ENCODE peak calls at places on chromosomes 2 and 18, in four cellular contexts. One of them, this sample, is unnamed.
A peak's percentile ranks its signal among the peaks of the same experiment; 100 is the strongest.

GRCh38 chr18:77015176-77015575 is 117.4 kb downstream of the MBP start:
- DNase-seq in fibroblast of pulmonary artery: no peak
- DNase-seq in NCI-H1417: no peak
- DNase-seq in activated naive CD8-positive, alpha-beta T cell treated with anti-CD3 and anti-CD28 coated beads for 36 hours: no peak
- DNase-seq in this sample: no peak

GRCh38 chr18:32840962-32841361 is 68.1 kb upstream of the KLHL14 start:
- DNase-seq in fibroblast of pulmonary artery: no peak
- DNase-seq in NCI-H1417: no peak
- DNase-seq in activated naive CD8-positive, alpha-beta T cell treated with anti-CD3 and anti-CD28 coated beads for 36 hours: no peak
- DNase-seq in this sample: no peak

GRCh38 chr18:55403555-55403954 is 184.4 kb downstream of the TCF4 start:
- DNase-seq in fibroblast of pulmonary artery: no peak
- DNase-seq in NCI-H1417: no peak
- DNase-seq in activated naive CD8-positive, alpha-beta T cell treated with anti-CD3 and anti-CD28 coated beads for 36 hours: no peak
- DNase-seq in this sample: no peak

GRCh38 chr2:174211954-174212353 is 36.4 kb downstream of the OLA1 start:
- DNase-seq in fibroblast of pulmonary artery: no peak
- DNase-seq in NCI-H1417: no peak
- DNase-seq in activated naive CD8-positive, alpha-beta T cell treated with anti-CD3 and anti-CD28 coated beads for 36 hours: no peak
- DNase-seq in this sample: no peak

GRCh38 chr2:18473241-18473841 is 87.1 kb downstream of the RDH14 start:
- DNase-seq in fibroblast of pulmonary artery: peak; percentile 66
- DNase-seq in NCI-H1417: no peak
- DNase-seq in activated naive CD8-positive, alpha-beta T cell treated with anti-CD3 and anti-CD28 coated beads for 36 hours: no peak
- DNase-seq in this sample: peak; percentile 60

GRCh38 chr2:20706217-20706616 is 39.3 kb downstream of the GDF7 start:
- DNase-seq in fibroblast of pulmonary artery: no peak
- DNase-seq in NCI-H1417: no peak
- DNase-seq in activated naive CD8-positive, alpha-beta T cell treated with anti-CD3 and anti-CD28 coated beads for 36 hours: no peak
- DNase-seq in this sample: no peak

GRCh38 chr18:3012306-3012919 is 531 bp downstream of the LPIN2 start:
- DNase-seq in fibroblast of pulmonary artery: no peak
- DNase-seq in NCI-H1417: peak; percentile 40
- DNase-seq in activated naive CD8-positive, alpha-beta T cell treated with anti-CD3 and anti-CD28 coated beads for 36 hours: no peak
- DNase-seq in this sample: no peak

GRCh38 chr2:119826370-119826961 is 66.7 kb downstream of the PTPN4 start:
- DNase-seq in fibroblast of pulmonary artery: peak; percentile 62
- DNase-seq in NCI-H1417: no peak
- DNase-seq in activated naive CD8-positive, alpha-beta T cell treated with anti-CD3 and anti-CD28 coated beads for 36 hours: peak; percentile 26
- DNase-seq in this sample: no peak

GRCh38 chr18:6920099-6920955 is 190.8 kb downstream of the ARHGAP28 start:
- DNase-seq in fibroblast of pulmonary artery: peak; percentile 85
- DNase-seq in NCI-H1417: peak; percentile 33
- DNase-seq in activated naive CD8-positive, alpha-beta T cell treated with anti-CD3 and anti-CD28 coated beads for 36 hours: peak; percentile 4
- DNase-seq in this sample: peak; percentile 13

GRCh38 chr2:159124931-159125467 is 156.6 kb downstream of the TANC1 start:
- DNase-seq in fibroblast of pulmonary artery: no peak
- DNase-seq in NCI-H1417: no peak
- DNase-seq in activated naive CD8-positive, alpha-beta T cell treated with anti-CD3 and anti-CD28 coated beads for 36 hours: no peak
- DNase-seq in this sample: no peak

GRCh38 chr2:134669731-134670669 is 48.8 kb downstream of the TMEM163 start:
- DNase-seq in fibroblast of pulmonary artery: no peak
- DNase-seq in NCI-H1417: peak; percentile 60
- DNase-seq in activated naive CD8-positive, alpha-beta T cell treated with anti-CD3 and anti-CD28 coated beads for 36 hours: peak; percentile 48
- DNase-seq in this sample: no peak

GRCh38 chr2:174180165-174180724 is 68.1 kb downstream of the OLA1 start:
- DNase-seq in fibroblast of pulmonary artery: no peak
- DNase-seq in NCI-H1417: no peak
- DNase-seq in activated naive CD8-positive, alpha-beta T cell treated with anti-CD3 and anti-CD28 coated beads for 36 hours: no peak
- DNase-seq in this sample: no peak

GRCh38 chr2:86785456-86785855 is 5.3 kb downstream of the CD8A start:
- DNase-seq in fibroblast of pulmonary artery: no peak
- DNase-seq in NCI-H1417: no peak
- DNase-seq in activated naive CD8-positive, alpha-beta T cell treated with anti-CD3 and anti-CD28 coated beads for 36 hours: peak; percentile 87
- DNase-seq in this sample: no peak

GRCh38 chr2:239055756-239056493 is 208.0 kb downstream of the TWIST2 start:
- DNase-seq in fibroblast of pulmonary artery: peak; percentile 4
- DNase-seq in NCI-H1417: no peak
- DNase-seq in activated naive CD8-positive, alpha-beta T cell treated with anti-CD3 and anti-CD28 coated beads for 36 hours: no peak
- DNase-seq in this sample: no peak

GRCh38 chr18:4831791-4832375 is 365.2 kb downstream of the AKAIN1 start:
- DNase-seq in fibroblast of pulmonary artery: no peak
- DNase-seq in NCI-H1417: no peak
- DNase-seq in activated naive CD8-positive, alpha-beta T cell treated with anti-CD3 and anti-CD28 coated beads for 36 hours: no peak
- DNase-seq in this sample: no peak

GRCh38 chr2:172208881-172209325 is 106.2 kb upstream of the DLX2 start:
- DNase-seq in fibroblast of pulmonary artery: peak; percentile 51
- DNase-seq in NCI-H1417: no peak
- DNase-seq in activated naive CD8-positive, alpha-beta T cell treated with anti-CD3 and anti-CD28 coated beads for 36 hours: no peak
- DNase-seq in this sample: peak; percentile 43

GRCh38 chr2:58851598-58851997 is 610.5 kb upstream of the FANCL start:
- DNase-seq in fibroblast of pulmonary artery: no peak
- DNase-seq in NCI-H1417: no peak
- DNase-seq in activated naive CD8-positive, alpha-beta T cell treated with anti-CD3 and anti-CD28 coated beads for 36 hours: no peak
- DNase-seq in this sample: no peak

GRCh38 chr18:49510393-49511115 is 23.5 kb upstream of the C18orf32 start:
- DNase-seq in fibroblast of pulmonary artery: peak; percentile 73
- DNase-seq in NCI-H1417: peak; percentile 38
- DNase-seq in activated naive CD8-positive, alpha-beta T cell treated with anti-CD3 and anti-CD28 coated beads for 36 hours: peak; percentile 49
- DNase-seq in this sample: no peak

GRCh38 chr2:24276349-24276899 is 83.9 kb downstream of the ITSN2 start:
- DNase-seq in fibroblast of pulmonary artery: no peak
- DNase-seq in NCI-H1417: no peak
- DNase-seq in activated naive CD8-positive, alpha-beta T cell treated with anti-CD3 and anti-CD28 coated beads for 36 hours: no peak
- DNase-seq in this sample: no peak

GRCh38 chr2:96556441-96557330 is 20.1 kb downstream of the ARID5A start:
- DNase-seq in fibroblast of pulmonary artery: peak; percentile 56
- DNase-seq in NCI-H1417: no peak
- DNase-seq in activated naive CD8-positive, alpha-beta T cell treated with anti-CD3 and anti-CD28 coated beads for 36 hours: peak; percentile 45
- DNase-seq in this sample: no peak

GRCh38 chr2:127778447-127778846 is 32.5 kb downstream of the WDR33 start:
- DNase-seq in fibroblast of pulmonary artery: no peak
- DNase-seq in NCI-H1417: no peak
- DNase-seq in activated naive CD8-positive, alpha-beta T cell treated with anti-CD3 and anti-CD28 coated beads for 36 hours: no peak
- DNase-seq in this sample: no peak

GRCh38 chr18:32683044-32683443 is 89.8 kb downstream of the KLHL14 start:
- DNase-seq in fibroblast of pulmonary artery: no peak
- DNase-seq in NCI-H1417: no peak
- DNase-seq in activated naive CD8-positive, alpha-beta T cell treated with anti-CD3 and anti-CD28 coated beads for 36 hours: no peak
- DNase-seq in this sample: no peak

GRCh38 chr2:215843579-215843978 is 169.8 kb downstream of the MREG start:
- DNase-seq in fibroblast of pulmonary artery: peak; percentile 74
- DNase-seq in NCI-H1417: no peak
- DNase-seq in activated naive CD8-positive, alpha-beta T cell treated with anti-CD3 and anti-CD28 coated beads for 36 hours: no peak
- DNase-seq in this sample: peak; percentile 75

GRCh38 chr2:125745514-125745913 is 910.4 kb upstream of the GYPC start:
- DNase-seq in fibroblast of pulmonary artery: peak; percentile 3
- DNase-seq in NCI-H1417: peak; percentile 69
- DNase-seq in activated naive CD8-positive, alpha-beta T cell treated with anti-CD3 and anti-CD28 coated beads for 36 hours: no peak
- DNase-seq in this sample: no peak

GRCh38 chr2:64831134-64831976 is 157.8 kb upstream of the SLC1A4 start:
- DNase-seq in fibroblast of pulmonary artery: peak; percentile 93
- DNase-seq in NCI-H1417: peak; percentile 94
- DNase-seq in activated naive CD8-positive, alpha-beta T cell treated with anti-CD3 and anti-CD28 coated beads for 36 hours: peak; percentile 83
- DNase-seq in this sample: peak; percentile 89

GRCh38 chr18:77820472-77820871 is 570.8 kb downstream of the GALR1 start:
- DNase-seq in fibroblast of pulmonary artery: no peak
- DNase-seq in NCI-H1417: no peak
- DNase-seq in activated naive CD8-positive, alpha-beta T cell treated with anti-CD3 and anti-CD28 coated beads for 36 hours: no peak
- DNase-seq in this sample: no peak

GRCh38 chr2:158730621-158730905 is 64.6 kb upstream of the DAPL1 start:
- DNase-seq in fibroblast of pulmonary artery: no peak
- DNase-seq in NCI-H1417: no peak
- DNase-seq in activated naive CD8-positive, alpha-beta T cell treated with anti-CD3 and anti-CD28 coated beads for 36 hours: no peak
- DNase-seq in this sample: no peak

GRCh38 chr2:168816369-168816768 is 13.9 kb downstream of the NOSTRIN start:
- DNase-seq in fibroblast of pulmonary artery: peak; percentile 83
- DNase-seq in NCI-H1417: no peak
- DNase-seq in activated naive CD8-positive, alpha-beta T cell treated with anti-CD3 and anti-CD28 coated beads for 36 hours: no peak
- DNase-seq in this sample: peak; percentile 78

GRCh38 chr2:23042176-23042909 is 342.6 kb upstream of the KLHL29 start:
- DNase-seq in fibroblast of pulmonary artery: no peak
- DNase-seq in NCI-H1417: no peak
- DNase-seq in activated naive CD8-positive, alpha-beta T cell treated with anti-CD3 and anti-CD28 coated beads for 36 hours: no peak
- DNase-seq in this sample: no peak

GRCh38 chr2:8424997-8425900 is 256.6 kb upstream of the ID2 start:
- DNase-seq in fibroblast of pulmonary artery: no peak
- DNase-seq in NCI-H1417: peak; percentile 48
- DNase-seq in activated naive CD8-positive, alpha-beta T cell treated with anti-CD3 and anti-CD28 coated beads for 36 hours: no peak
- DNase-seq in this sample: no peak

GRCh38 chr2:9135804-9136558 is 70.6 kb upstream of the ASAP2 start:
- DNase-seq in fibroblast of pulmonary artery: peak; percentile 38
- DNase-seq in NCI-H1417: no peak
- DNase-seq in activated naive CD8-positive, alpha-beta T cell treated with anti-CD3 and anti-CD28 coated beads for 36 hours: no peak
- DNase-seq in this sample: no peak

GRCh38 chr2:199485732-199486335 is 28.1 kb upstream of the SATB2 start:
- DNase-seq in fibroblast of pulmonary artery: peak; percentile 63
- DNase-seq in NCI-H1417: peak; percentile 52
- DNase-seq in activated naive CD8-positive, alpha-beta T cell treated with anti-CD3 and anti-CD28 coated beads for 36 hours: peak; percentile 33
- DNase-seq in this sample: no peak

GRCh38 chr18:42178381-42179080 is 223.5 kb downstream of the PIK3C3 start:
- DNase-seq in fibroblast of pulmonary artery: no peak
- DNase-seq in NCI-H1417: no peak
- DNase-seq in activated naive CD8-positive, alpha-beta T cell treated with anti-CD3 and anti-CD28 coated beads for 36 hours: no peak
- DNase-seq in this sample: no peak

GRCh38 chr2:202690321-202690900 is 55.6 kb downstream of the FAM117B start:
- DNase-seq in fibroblast of pulmonary artery: no peak
- DNase-seq in NCI-H1417: no peak
- DNase-seq in activated naive CD8-positive, alpha-beta T cell treated with anti-CD3 and anti-CD28 coated beads for 36 hours: no peak
- DNase-seq in this sample: no peak

GRCh38 chr2:128661955-128662564 is 343.4 kb upstream of the HS6ST1 start:
- DNase-seq in fibroblast of pulmonary artery: no peak
- DNase-seq in NCI-H1417: no peak
- DNase-seq in activated naive CD8-positive, alpha-beta T cell treated with anti-CD3 and anti-CD28 coated beads for 36 hours: no peak
- DNase-seq in this sample: no peak

GRCh38 chr2:105431367-105432088 is 32.7 kb upstream of the FHL2 start:
- DNase-seq in fibroblast of pulmonary artery: peak; percentile 52
- DNase-seq in NCI-H1417: no peak
- DNase-seq in activated naive CD8-positive, alpha-beta T cell treated with anti-CD3 and anti-CD28 coated beads for 36 hours: no peak
- DNase-seq in this sample: no peak

GRCh38 chr2:95388091-95388692 is 14.3 kb upstream of the FAHD2A start:
- DNase-seq in fibroblast of pulmonary artery: no peak
- DNase-seq in NCI-H1417: no peak
- DNase-seq in activated naive CD8-positive, alpha-beta T cell treated with anti-CD3 and anti-CD28 coated beads for 36 hours: no peak
- DNase-seq in this sample: no peak

GRCh38 chr2:64426191-64426952 is 27.6 kb upstream of the LGALSL start:
- DNase-seq in fibroblast of pulmonary artery: peak; percentile 33
- DNase-seq in NCI-H1417: no peak
- DNase-seq in activated naive CD8-positive, alpha-beta T cell treated with anti-CD3 and anti-CD28 coated beads for 36 hours: no peak
- DNase-seq in this sample: no peak